ENCODE peak calls at places on chromosomes 12 and 14, in eight cellular contexts. X is PC-3, J is GM20000, E is neural crest cell, A is cardiac muscle cell, B is WERI-Rb-1, I is uterus, Y is HFF-Myc. U is an unnamed sample.

GRCh38 chr12:89779090-89779489 is 70.5 kb upstream of the ATP2B1 start:
- DNase-seq in X (peak), J (no peak), E (no peak), A (no peak), B (no peak), I (no peak), Y (no peak), U (no peak)

GRCh38 chr12:113725557-113725876 is 240.6 kb downstream of the RBM19 start:
- DNase-seq in X (no peak), J (no peak), E (no peak), A (no peak), B (peak), I (no peak), Y (no peak), U (no peak)

GRCh38 chr12:106705971-106706370 is 68.5 kb upstream of the RIC8B start:
- DNase-seq in X (no peak), J (no peak), E (no peak), A (no peak), B (no peak), I (no peak), Y (no peak), U (no peak)

GRCh38 chr14:50476134-50476533 is 56.2 kb downstream of the MAP4K5 start:
- DNase-seq in X (no peak), J (no peak), E (no peak), A (no peak), B (no peak), I (no peak), Y (no peak), U (no peak)

GRCh38 chr14:68787235-68787727 is 5.6 kb downstream of the ZFP36L1 start:
- DNase-seq in X (no peak), J (no peak), E (no peak), A (no peak), B (peak), I (peak), Y (no peak), U (no peak)

GRCh38 chr12:92759634-92760268 is 57.0 kb downstream of the PLEKHG7 start:
- DNase-seq in X (peak), J (no peak), E (no peak), A (no peak), B (no peak), I (no peak), Y (peak), U (peak)

GRCh38 chr12:45050331-45050750 is 558 bp downstream of the DBX2 start:
- DNase-seq in X (no peak), J (no peak), E (no peak), A (peak), B (peak), I (no peak), Y (no peak), U (no peak)

GRCh38 chr12:99985631-99986030 is 895 bp upstream of the ANKS1B start:
- DNase-seq in X (no peak), J (no peak), E (no peak), A (no peak), B (no peak), I (no peak), Y (no peak), U (no peak)

GRCh38 chr14:51342226-51342625 is 102.2 kb downstream of the TMX1 start:
- DNase-seq in X (peak), J (no peak), E (no peak), A (no peak), B (no peak), I (no peak), Y (no peak), U (no peak)

GRCh38 chr12:6563448-6564050 is 4.5 kb downstream of the NOP2 start:
- DNase-seq in X (peak), J (peak), E (peak), A (peak), B (peak), I (peak), Y (no peak), U (no peak)

GRCh38 chr12:131773582-131774221 is 54.5 kb upstream of the MMP17 start:
- DNase-seq in X (no peak), J (peak), E (no peak), A (no peak), B (no peak), I (no peak), Y (no peak), U (no peak)

GRCh38 chr12:108750471-108751402 is 19.4 kb upstream of the CORO1C start:
- DNase-seq in X (no peak), J (no peak), E (no peak), A (no peak), B (no peak), I (peak), Y (no peak), U (no peak)

GRCh38 chr12:124914392-124915248 is at the start of gene UBC:
- DNase-seq in X (peak), J (peak), E (peak), A (peak), B (peak), I (peak), Y (peak), U (no peak)

GRCh38 chr12:127294651-127295205 is 972.2 kb upstream of the TMEM132C start:
- DNase-seq in X (peak), J (no peak), E (no peak), A (peak), B (no peak), I (no peak), Y (no peak), U (no peak)

GRCh38 chr14:46499521-46499920 is 152.1 kb downstream of the RPL10L start:
- DNase-seq in X (no peak), J (no peak), E (no peak), A (no peak), B (peak), I (no peak), Y (no peak), U (no peak)

GRCh38 chr12:15928345-15928744 is 17.2 kb downstream of the DERA start:
- DNase-seq in X (peak), J (no peak), E (no peak), A (no peak), B (no peak), I (no peak), Y (peak), U (peak)

GRCh38 chr12:98638009-98638408 is 6.6 kb downstream of the IKBIP start:
- DNase-seq in X (no peak), J (no peak), E (no peak), A (no peak), B (no peak), I (no peak), Y (no peak), U (no peak)

GRCh38 chr12:55720894-55721444 is 776 bp downstream of the RDH5 start:
- DNase-seq in X (peak), J (no peak), E (no peak), A (no peak), B (peak), I (peak), Y (peak), U (no peak)

GRCh38 chr12:41368006-41368405 is 179.9 kb downstream of the PDZRN4 start:
- DNase-seq in X (peak), J (no peak), E (no peak), A (no peak), B (peak), I (no peak), Y (no peak), U (no peak)
- TF ChIP-seq CTCF in X (peak), J (peak), E (peak), A (peak), B (peak), I (no peak), Y (peak), U (peak)

GRCh38 chr14:94827711-94828505 is 58.0 kb upstream of the GSC start:
- DNase-seq in X (no peak), J (no peak), E (no peak), A (no peak), B (no peak), I (peak), Y (no peak), U (no peak)
- TF ChIP-seq CTCF in X (no peak), J (no peak), E (no peak), A (no peak), B (no peak), I (no peak), Y (no peak), U (no peak)

GRCh38 chr12:29992366-29992765 is 208.6 kb upstream of the TMTC1 start:
- DNase-seq in X (no peak), J (no peak), E (no peak), A (no peak), B (peak), I (no peak), Y (no peak), U (no peak)
- TF ChIP-seq CTCF in X (no peak), J (no peak), E (no peak), A (no peak), B (no peak), I (no peak), Y (no peak), U (no peak)

GRCh38 chr12:30700216-30700900 is 4.7 kb upstream of the IPO8 start:
- DNase-seq in X (peak), J (no peak), E (no peak), A (no peak), B (no peak), I (no peak), Y (no peak), U (no peak)
- TF ChIP-seq CTCF in X (no peak), J (no peak), E (no peak), A (no peak), B (no peak), I (no peak), Y (no peak), U (no peak)

DNA sequence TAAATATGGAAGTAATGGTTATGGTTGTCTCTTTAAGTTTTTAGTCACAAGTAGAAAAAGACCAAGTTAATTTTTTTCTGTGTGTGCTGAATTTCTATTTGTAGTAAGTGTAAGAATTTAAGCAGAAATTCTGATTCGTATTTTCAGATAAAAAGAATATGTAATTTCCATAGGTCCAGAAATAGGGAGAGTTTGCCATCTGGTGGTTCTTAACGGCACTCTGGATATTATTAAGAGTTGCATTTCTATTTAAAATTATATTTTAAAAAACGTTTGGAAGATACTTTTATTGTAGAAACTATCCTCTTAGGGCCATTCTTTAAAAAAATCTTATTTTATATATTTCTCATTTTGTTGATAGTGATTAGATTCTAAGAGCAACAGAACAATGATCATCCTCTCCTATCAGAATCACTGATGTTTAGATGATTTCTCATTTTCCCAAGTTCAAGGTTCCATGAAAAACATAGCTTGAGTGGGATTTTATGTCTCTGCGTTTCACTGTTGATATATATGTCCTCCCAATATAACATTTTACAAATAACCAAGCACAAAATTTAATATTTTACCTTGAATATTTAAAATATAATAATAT is 88.3 kb downstream of the LRRK2 start:
- DNase-seq in X (peak), J (no peak), E (no peak), A (peak), B (no peak), I (no peak), Y (no peak), U (no peak)
- TF ChIP-seq CTCF in X (peak), J (no peak), E (peak), A (peak), B (no peak), I (peak), Y (no peak), U (no peak)

DNA sequence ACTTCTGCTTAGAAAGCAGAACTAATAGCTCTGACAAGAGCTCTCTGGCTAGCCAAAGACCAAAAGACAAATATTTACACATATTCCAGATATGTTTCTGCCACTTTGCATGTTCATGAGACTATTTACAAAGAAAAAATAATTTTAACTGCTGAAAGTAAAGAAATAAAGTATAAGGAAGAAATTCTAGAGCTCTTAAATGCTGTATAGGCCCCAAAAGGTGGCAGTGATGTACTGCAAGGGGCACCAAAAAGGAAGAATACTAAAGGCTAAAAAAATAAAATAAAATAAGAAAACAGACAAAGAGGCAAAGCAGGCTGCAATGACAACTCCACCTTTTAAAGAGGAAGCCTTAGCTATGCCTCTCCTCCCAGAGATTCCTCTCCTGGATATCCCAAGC is 23.0 kb downstream of the KLRK1 start:
- DNase-seq in X (peak), J (no peak), E (no peak), A (no peak), B (no peak), I (no peak), Y (no peak), U (no peak)
- TF ChIP-seq CTCF in X (peak), J (no peak), E (no peak), A (peak), B (no peak), I (peak), Y (peak), U (no peak)

U was measured in AG04449.